ENCODE peak calls at places on chromosomes 3 and 15, in nine cellular contexts. C is IMR-90, B is brain microvascular endothelial cell, S is astrocyte of the spinal cord, X is heart right ventricle, E is foreskin fibroblast, R is WERI-Rb-1, F is endodermal cell, D is cardiac muscle cell. Z is an unnamed sample.

GRCh38 chr3:159236306-159236705 is 434.5 kb downstream of the MFSD1 start:
- DNase-seq in S (peak; percentile 48), E (peak; percentile 47), X (no peak), R (no peak), C (no peak), D (no peak), F (no peak), B (no peak), Z (no peak)

GRCh38 chr3:108389361-108389760 is 93.0 kb downstream of the HHLA2 start:
- DNase-seq in C (no peak), D (no peak), X (no peak), F (no peak), S (no peak), R (peak; percentile 26), E (no peak), B (no peak), Z (no peak)

GRCh38 chr3:129521702-129522101 is 6.7 kb upstream of the RHO start:
- DNase-seq in C (no peak), B (no peak), R (no peak), E (no peak), F (no peak), X (no peak), S (no peak), D (no peak), Z (no peak)

GRCh38 chr15:62658498-62658897 is 384.0 kb upstream of the TPM1 start:
- DNase-seq in D (no peak), B (peak; percentile 12), E (no peak), R (no peak), S (no peak), F (no peak), X (peak; percentile 22), C (no peak), Z (no peak)

GRCh38 chr15:31303434-31304073 is 23.1 kb upstream of the KLF13 start:
- DNase-seq in R (no peak), C (no peak), S (no peak), B (no peak), X (peak; percentile 40), F (peak; percentile 78), E (no peak), D (no peak), Z (no peak)

GRCh38 chr3:181851063-181851462 is 139.3 kb downstream of the SOX2 start:
- DNase-seq in X (no peak), F (no peak), S (no peak), E (no peak), B (no peak), R (no peak), D (no peak), C (no peak), Z (no peak)

GRCh38 chr3:133377396-133377795 is 22.5 kb upstream of the BFSP2 start:
- DNase-seq in S (peak; percentile 65), D (peak; percentile 53), X (no peak), R (peak; percentile 33), C (peak; percentile 69), E (peak; percentile 42), B (peak; percentile 53), F (peak; percentile 67), Z (no peak)

GRCh38 chr3:123289336-123290106 is 87.8 kb downstream of the SEC22A start:
- DNase-seq in B (no peak), F (peak; percentile 38), R (no peak), C (no peak), S (no peak), D (no peak), X (no peak), E (no peak), Z (no peak)

GRCh38 chr3:80606073-80606472 is 838.3 kb upstream of the ROBO1 start:
- DNase-seq in E (no peak), R (no peak), D (no peak), F (no peak), C (no peak), S (no peak), X (no peak), B (no peak), Z (no peak)

GRCh38 chr15:50114381-50114780 is 4.7 kb downstream of the ATP8B4 start:
- DNase-seq in X (no peak), C (no peak), R (no peak), E (no peak), S (no peak), F (no peak), D (no peak), B (no peak), Z (no peak)

GRCh38 chr3:45574067-45574494 is 20.5 kb upstream of the LIMD1 start:
- DNase-seq in B (no peak), D (no peak), C (no peak), R (no peak), E (no peak), S (no peak), F (no peak), X (no peak), Z (no peak)

DNA sequence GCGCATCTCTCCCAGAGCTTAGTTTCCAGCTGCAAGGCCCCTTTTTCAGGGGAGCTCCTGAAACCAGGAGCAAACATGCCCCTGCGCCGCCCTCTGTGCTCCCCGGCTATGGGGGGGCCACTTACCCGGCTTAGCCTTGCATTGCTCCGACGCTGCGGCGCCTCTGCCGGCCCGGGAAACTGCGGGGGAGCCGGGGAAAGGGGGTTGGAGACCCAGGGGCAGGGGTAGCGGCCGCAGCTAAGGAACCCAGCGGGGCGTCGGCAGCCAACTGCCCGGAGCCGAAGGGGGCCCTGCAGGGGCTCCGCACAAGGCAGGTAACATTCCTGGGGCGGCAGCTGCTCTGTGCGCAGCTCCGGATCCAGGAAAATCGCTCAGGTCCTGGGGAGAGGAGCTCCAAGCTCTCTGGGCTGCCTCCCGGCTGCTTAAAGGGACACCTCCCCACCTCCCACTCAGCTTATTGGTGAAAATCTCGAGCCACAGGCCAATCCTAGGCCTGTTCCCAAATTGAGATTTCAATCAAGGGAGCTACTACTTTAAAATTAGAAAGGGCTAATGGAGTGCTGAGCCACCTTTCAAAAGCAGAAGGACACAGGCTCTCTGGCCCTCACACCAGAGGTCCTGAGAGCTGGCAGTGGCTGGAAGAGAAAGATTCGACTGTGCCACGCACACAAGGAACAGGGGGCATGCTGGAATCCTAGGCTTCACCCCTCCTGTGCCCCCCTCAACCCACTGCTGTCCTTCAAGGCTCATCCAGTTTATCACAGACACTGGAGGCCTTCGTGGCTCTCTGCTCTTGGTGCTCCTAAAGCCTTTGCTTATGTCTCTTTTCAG is 42.7 kb upstream of the PRICKLE2 start:
- DNase-seq in B (peak; percentile 54), D (peak; percentile 79), C (peak; percentile 68), R (peak; percentile 74), S (peak; percentile 73), X (peak; percentile 76), F (peak; percentile 87), E (peak; percentile 58), Z (no peak)
- H3K4me3 ChIP-seq in B (peak overlapping the region; percentile 83), D (peak overlapping the region; percentile 84), C (peak overlapping the region; percentile 81), R (peak overlapping the region; percentile 76), S (peak overlapping the region; percentile 77), X (peak overlapping the region; percentile 88), F (peak overlapping the region; percentile 74), E (peak overlapping the region; percentile 77), Z (peak overlapping the region; percentile 75)

GRCh38 chr3:9216736-9217135 is 32.7 kb downstream of the SRGAP3 start:
- DNase-seq in F (no peak), S (no peak), R (no peak), X (no peak), E (no peak), D (no peak), C (no peak), B (no peak), Z (no peak)
- H3K4me3 ChIP-seq in F (no peak overlapping the region), S (no peak overlapping the region), R (no peak overlapping the region), X (no peak overlapping the region), E (no peak overlapping the region), D (no peak overlapping the region), C (no peak overlapping the region), B (no peak overlapping the region), Z (no peak overlapping the region)

GRCh38 chr3:158102219-158102612 is 4.0 kb downstream of the SHOX2 start:
- DNase-seq in B (no peak), D (no peak), S (no peak), E (no peak), F (no peak), X (no peak), R (peak; percentile 55), C (no peak), Z (no peak)

GRCh38 chr3:158103956-158104338 is 2.3 kb downstream of the SHOX2 start:
- DNase-seq in C (no peak), D (no peak), F (peak; percentile 78), R (no peak), X (no peak), B (no peak), E (no peak), S (no peak), Z (no peak)

GRCh38 chr3:158102660-158103085 is 3.5 kb downstream of the SHOX2 start:
- DNase-seq in X (no peak), B (no peak), C (no peak), E (no peak), F (peak; percentile 53), D (no peak), S (no peak), R (no peak), Z (no peak)

GRCh38 chr3:158104346-158105020 is 1.7 kb downstream of the SHOX2 start:
- DNase-seq in R (no peak), B (no peak), C (no peak), X (no peak), F (no peak), D (no peak), S (no peak), E (no peak), Z (no peak)

DNA sequence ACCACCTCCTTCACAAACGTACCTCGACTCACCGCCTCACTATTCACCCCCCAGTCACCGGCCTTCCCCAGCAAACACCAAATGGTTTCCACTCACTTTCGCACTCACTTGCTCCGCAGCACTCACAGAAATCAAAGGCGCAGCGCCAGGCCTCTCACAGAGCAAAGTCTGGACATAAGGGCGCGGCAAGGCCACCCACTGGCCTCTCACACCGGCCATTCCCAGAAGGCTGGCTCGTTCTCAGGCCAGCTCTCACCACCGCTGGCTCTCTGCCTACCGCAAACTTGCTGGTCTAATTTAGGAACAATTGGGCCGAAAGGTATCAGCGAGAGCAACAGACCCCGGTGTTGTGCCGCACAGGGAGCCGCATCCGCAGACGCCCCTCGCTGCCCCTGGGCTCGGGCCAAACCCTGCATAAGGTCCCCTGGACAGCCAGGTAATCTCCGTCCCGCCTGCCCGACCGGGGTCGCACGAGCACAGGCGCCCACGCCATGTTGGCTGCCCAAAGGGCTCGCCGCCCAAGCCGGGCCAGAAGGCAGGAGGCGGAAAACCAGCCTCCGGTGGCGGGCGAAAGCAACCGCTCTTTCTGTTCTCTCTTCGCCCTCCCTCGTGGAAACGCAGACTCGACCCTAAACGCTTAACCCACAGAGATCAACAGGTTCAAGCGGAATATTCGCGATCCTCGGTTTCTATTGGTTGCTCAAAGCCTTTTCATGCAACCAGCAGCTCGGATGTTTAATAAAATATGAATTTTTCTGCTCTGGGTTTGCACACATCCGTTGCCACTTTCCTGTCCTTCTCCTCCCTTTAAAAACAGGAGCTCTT is 2.9 kb downstream of the SHOX2 start:
- DNase-seq in C (no peak), R (no peak), X (peak; percentile 7), B (no peak), S (peak; percentile 24), D (no peak), E (no peak), F (peak; percentile 79), Z (no peak)
- H3K4me3 ChIP-seq in C (no peak overlapping the region), R (no peak overlapping the region), X (peak overlapping the region; percentile 45), B (peak overlapping the region; percentile 20), S (peak overlapping the region; percentile 8), D (peak overlapping the region; percentile 15), E (peak overlapping the region; percentile 92), F (peak overlapping the region; percentile 77), Z (peak overlapping the region; percentile 20)

DNA sequence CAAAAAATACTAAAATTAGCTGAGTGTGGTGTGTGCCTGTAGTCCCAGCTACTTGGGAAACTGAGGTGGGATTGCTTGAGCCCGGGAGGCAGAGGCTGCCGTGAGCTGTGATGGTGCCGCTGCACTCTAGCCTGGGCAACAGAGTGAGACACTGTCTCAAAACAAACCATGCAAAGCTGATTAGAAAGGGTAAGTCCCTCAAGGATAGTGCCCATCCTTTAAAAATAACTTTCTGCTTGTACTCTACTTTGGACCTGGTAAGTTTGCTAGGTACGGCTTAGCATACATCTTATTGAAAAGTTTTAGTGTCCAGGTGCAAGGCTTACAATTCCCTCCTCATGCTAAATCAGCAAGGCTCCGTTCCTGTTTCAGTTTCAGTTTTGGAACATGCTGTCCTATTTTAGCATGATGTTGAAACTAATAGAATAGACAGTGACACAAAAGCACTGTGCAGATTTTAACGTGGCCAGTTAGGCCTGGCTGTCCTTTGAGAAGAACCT is 21.4 kb downstream of the FEM1B start:
- DNase-seq in F (no peak), E (no peak), S (no peak), X (peak; percentile 19), D (no peak), R (no peak), B (no peak), C (no peak), Z (no peak)
- H3K4me3 ChIP-seq in F (no peak overlapping the region), E (peak overlapping the region; percentile 35), S (no peak overlapping the region), X (peak overlapping the region; percentile 33), D (no peak overlapping the region), R (no peak overlapping the region), B (no peak overlapping the region), C (no peak overlapping the region), Z (no peak overlapping the region)

Z was measured in retinal pigment epithelial cell.